ENCODE peak calls at places on chromosomes 5 and 9, in seven cellular contexts. N is HCT116, V is psoas muscle, U is breast epithelium, M is upper lobe of left lung, T is ovary, E is A549. S is an unnamed sample. For H3K4me1, the result is how much of the 10 kb centered on the place peaks cover.

GRCh38 chr5:112388010-112388553 is 31.0 kb downstream of the EPB41L4A start:
- DNase-seq in E (no peak), T (no peak), M (no peak), N (no peak), V (no peak), U (no peak), S (no peak)

GRCh38 chr5:152007556-152007955 is 82.9 kb upstream of the GLRA1 start:
- DNase-seq in V (no peak), E (no peak), U (no peak), N (no peak), T (no peak), M (no peak), S (no peak)

GRCh38 chr9:113774968-113775367 is 101.1 kb upstream of the ZNF618 start:
- DNase-seq in T (no peak), E (no peak), N (no peak), V (no peak), U (no peak), M (no peak), S (no peak)

GRCh38 chr5:124596595-124597388 is 149.6 kb downstream of the ZNF608 start:
- DNase-seq in U (no peak), M (no peak), T (no peak), N (peak), V (no peak), E (peak), S (no peak)

GRCh38 chr5:132704875-132705274 is 31.1 kb downstream of the IL4 start:
- DNase-seq in N (no peak), E (peak), T (no peak), M (no peak), U (no peak), V (no peak), S (no peak)

GRCh38 chr5:57231607-57232006 is 57.7 kb downstream of the GPBP1 start:
- DNase-seq in V (no peak), E (no peak), M (no peak), U (no peak), T (no peak), N (no peak), S (no peak)

GRCh38 chr9:2107906-2108451 is 92.8 kb downstream of the SMARCA2 start:
- DNase-seq in E (no peak), N (no peak), T (no peak), V (no peak), M (no peak), U (no peak), S (no peak)

GRCh38 chr9:111362526-111362925 is 32.5 kb upstream of the OR2K2 start:
- DNase-seq in E (no peak), M (no peak), N (no peak), U (no peak), T (no peak), V (no peak), S (no peak)

GRCh38 chr5:159933531-159934485 is 17.5 kb downstream of the ADRA1B start:
- DNase-seq in T (no peak), E (no peak), M (no peak), N (no peak), V (no peak), U (no peak), S (no peak)

GRCh38 chr9:107989544-107989943 is 500.0 kb upstream of the KLF4 start:
- DNase-seq in E (no peak), N (no peak), U (no peak), V (peak), M (peak), T (no peak), S (no peak)

GRCh38 chr5:141680751-141681201 is 1.3 kb downstream of the ARAP3 start:
- DNase-seq in V (no peak), N (no peak), E (no peak), T (no peak), U (no peak), M (peak), S (no peak)

GRCh38 chr9:19464764-19465570 is 56.2 kb downstream of the ACER2 start:
- DNase-seq in U (peak), M (peak), V (peak), E (peak), T (peak), N (peak), S (peak)

GRCh38 chr9:90002299-90003045 is 397.7 kb downstream of the GADD45G start:
- DNase-seq in U (no peak), M (no peak), V (no peak), T (no peak), N (no peak), E (no peak), S (no peak)

GRCh38 chr9:92184041-92184564 is 68.9 kb upstream of the SPTLC1 start:
- DNase-seq in U (no peak), M (no peak), E (no peak), T (no peak), N (no peak), V (no peak), S (no peak)

GRCh38 chr9:108776920-108777650 is 78.7 kb downstream of the ACTL7B start:
- DNase-seq in U (no peak), E (no peak), T (no peak), M (peak), V (no peak), N (no peak), S (no peak)

GRCh38 chr5:97943036-97943435 is 760.0 kb upstream of the RIOK2 start:
- DNase-seq in M (no peak), V (no peak), E (no peak), N (no peak), U (no peak), T (no peak), S (no peak)
- H3K4me1 ChIP-seq in M (under half), V (under half), E (under half), N (under half), U (under half), T (under half), S (under half)

GRCh38 chr9:68507796-68508145 is 32.9 kb downstream of the TMEM252 start:
- DNase-seq in T (no peak), M (no peak), N (no peak), E (no peak), U (no peak), V (no peak), S (no peak)
- TF ChIP-seq CTCF in T (peak), M (no peak), N (no peak), E (peak), U (no peak), V (no peak), S (no peak)

GRCh38 chr5:136035837-136036236 is 7.0 kb downstream of the TGFBI start:
- DNase-seq in T (no peak), N (no peak), U (no peak), V (no peak), M (no peak), E (no peak), S (no peak)
- H3K27ac ChIP-seq in T (no peak), N (no peak), U (no peak), V (peak), M (no peak), E (peak), S (no peak)

DNA sequence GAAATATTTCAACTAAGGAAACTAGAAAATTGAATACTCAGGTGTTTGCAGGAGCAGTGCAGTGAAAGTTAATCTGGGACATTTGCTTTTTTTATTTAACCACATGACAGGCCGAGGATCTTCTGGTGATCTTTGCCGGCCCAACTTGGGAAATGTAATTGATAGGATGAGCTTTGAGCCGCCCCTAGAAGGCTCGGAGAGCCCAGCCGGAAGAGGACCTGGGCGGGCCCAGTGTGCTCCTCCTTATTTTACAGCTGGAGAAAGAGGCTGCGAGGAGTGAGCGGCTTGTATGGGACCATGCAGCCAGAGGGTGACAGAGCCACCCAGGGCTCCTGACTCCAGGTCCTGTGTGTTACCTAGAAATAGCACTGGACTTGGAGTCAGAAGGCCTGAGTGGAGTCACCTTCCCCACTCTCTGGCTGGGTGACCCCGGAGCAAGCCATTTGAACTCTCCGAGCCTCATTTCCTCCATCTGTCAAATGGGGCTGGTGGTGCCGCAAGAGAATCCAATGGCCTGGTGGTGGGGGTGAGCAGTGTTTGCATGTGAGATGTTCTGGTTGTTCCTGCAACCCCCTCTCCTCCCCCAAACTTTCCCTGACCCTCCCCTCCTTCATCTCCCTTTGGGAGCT is 2.5 kb downstream of the PPARGC1B start:
- DNase-seq in U (no peak), V (peak), N (no peak), T (peak), M (no peak), E (no peak), S (no peak)
- H3K4me1 ChIP-seq in U (under half), V (under half), N (under half), T (under half), M (under half), E (under half), S (under half)

GRCh38 chr9:127346584-127346983 is 50.4 kb upstream of the SLC2A8 start:
- DNase-seq in N (no peak), V (no peak), M (no peak), U (no peak), T (no peak), E (no peak), S (no peak)

GRCh38 chr9:127351182-127352166 is 45.5 kb upstream of the SLC2A8 start:
- DNase-seq in E (no peak), T (no peak), N (no peak), V (no peak), U (no peak), M (peak), S (no peak)

GRCh38 chr9:127345566-127345965 is 51.4 kb upstream of the SLC2A8 start:
- DNase-seq in T (no peak), U (no peak), N (no peak), V (no peak), M (no peak), E (no peak), S (no peak)

GRCh38 chr9:127349483-127350127 is 47.4 kb upstream of the SLC2A8 start:
- DNase-seq in E (no peak), N (no peak), M (no peak), U (no peak), V (no peak), T (no peak), S (no peak)

GRCh38 chr9:127347831-127348699 is 48.9 kb upstream of the SLC2A8 start:
- DNase-seq in E (peak), M (no peak), T (no peak), V (no peak), U (no peak), N (no peak), S (no peak)
- TF ChIP-seq CTCF in E (peak), M (no peak), T (no peak), V (peak), U (peak), N (peak), S (no peak)